ENCODE peak calls at places on chromosomes 1 and 21, in ten cellular contexts. L, Y, B, T, I, J, R, U, V and X are unnamed samples.

GRCh38 chr1:25486602-25487001 is 55.9 kb downstream of the MACO1 start:
- DNase-seq in L (no peak), I (no peak), T (no peak), U (no peak), R (no peak), B (no peak), V (peak; percentile 48), J (no peak), Y (no peak), X (no peak)

GRCh38 chr1:56709269-56709880 is 64.3 kb downstream of the PRKAA2 start:
- DNase-seq in Y (no peak), L (no peak), B (peak; percentile 72), V (peak; percentile 67), R (no peak), U (no peak), T (peak; percentile 4), I (peak; percentile 70), J (peak; percentile 39), X (peak; percentile 51)

GRCh38 chr1:150566589-150567340 is 12.6 kb downstream of the MCL1 start:
- DNase-seq in Y (no peak), T (no peak), U (no peak), J (no peak), V (no peak), R (no peak), B (peak; percentile 31), I (no peak), L (peak; percentile 40), X (no peak)

GRCh38 chr21:32387151-32387550 is 5.7 kb downstream of the URB1 start:
- DNase-seq in L (no peak), V (no peak), J (no peak), I (no peak), T (no peak), Y (no peak), B (no peak), U (no peak), R (no peak), X (no peak)

GRCh38 chr1:217091601-217092000 is 368.4 kb upstream of the ESRRG start:
- DNase-seq in V (no peak), J (no peak), I (no peak), Y (no peak), T (no peak), U (no peak), L (no peak), R (no peak), B (no peak), X (no peak)

GRCh38 chr1:59318271-59318865 is 21.5 kb downstream of the FGGY start:
- DNase-seq in J (no peak), Y (no peak), U (peak; percentile 22), R (no peak), L (no peak), T (no peak), I (peak; percentile 25), V (peak; percentile 70), B (no peak), X (no peak)

GRCh38 chr1:233242827-233243483 is 52.6 kb downstream of the PCNX2 start:
- DNase-seq in R (no peak), Y (no peak), T (no peak), J (no peak), B (no peak), I (no peak), U (no peak), V (peak; percentile 13), L (no peak), X (no peak)

GRCh38 chr1:156359973-156360372 is 9.0 kb upstream of the RHBG start:
- DNase-seq in B (peak; percentile 25), Y (no peak), L (no peak), R (no peak), U (no peak), I (peak; percentile 15), J (no peak), V (peak; percentile 59), T (no peak), X (no peak)

GRCh38 chr1:152823291-152823690 is 4.0 kb upstream of the LCE1A start:
- DNase-seq in I (no peak), L (no peak), Y (no peak), V (no peak), B (no peak), J (no peak), U (no peak), R (no peak), T (no peak), X (no peak)
- H3K4me3 ChIP-seq in I (no peak overlapping the region), L (no peak overlapping the region), Y (no peak overlapping the region), V (no peak overlapping the region), B (no peak overlapping the region), J (no peak overlapping the region), U (no peak overlapping the region), R (no peak overlapping the region), T (no peak overlapping the region), X (no peak overlapping the region)

GRCh38 chr1:203476223-203476622 is 617 bp downstream of the PRELP start:
- DNase-seq in T (no peak), J (no peak), U (no peak), L (no peak), B (no peak), V (no peak), R (no peak), I (no peak), Y (no peak), X (no peak)

GRCh38 chr1:203473281-203473680 is 2.3 kb upstream of the PRELP start:
- DNase-seq in V (no peak), R (no peak), B (no peak), T (no peak), U (no peak), I (no peak), Y (no peak), J (no peak), L (peak; percentile 3), X (no peak)

GRCh38 chr1:203473781-203474305 is 1.8 kb upstream of the PRELP start:
- DNase-seq in J (no peak), T (no peak), Y (no peak), V (no peak), R (no peak), I (no peak), L (peak; percentile 22), U (no peak), B (no peak), X (no peak)

GRCh38 chr1:203477748-203478147 is 2.1 kb downstream of the PRELP start:
- DNase-seq in U (no peak), B (no peak), I (no peak), Y (no peak), T (no peak), R (no peak), L (no peak), J (no peak), V (no peak), X (no peak)

DNA sequence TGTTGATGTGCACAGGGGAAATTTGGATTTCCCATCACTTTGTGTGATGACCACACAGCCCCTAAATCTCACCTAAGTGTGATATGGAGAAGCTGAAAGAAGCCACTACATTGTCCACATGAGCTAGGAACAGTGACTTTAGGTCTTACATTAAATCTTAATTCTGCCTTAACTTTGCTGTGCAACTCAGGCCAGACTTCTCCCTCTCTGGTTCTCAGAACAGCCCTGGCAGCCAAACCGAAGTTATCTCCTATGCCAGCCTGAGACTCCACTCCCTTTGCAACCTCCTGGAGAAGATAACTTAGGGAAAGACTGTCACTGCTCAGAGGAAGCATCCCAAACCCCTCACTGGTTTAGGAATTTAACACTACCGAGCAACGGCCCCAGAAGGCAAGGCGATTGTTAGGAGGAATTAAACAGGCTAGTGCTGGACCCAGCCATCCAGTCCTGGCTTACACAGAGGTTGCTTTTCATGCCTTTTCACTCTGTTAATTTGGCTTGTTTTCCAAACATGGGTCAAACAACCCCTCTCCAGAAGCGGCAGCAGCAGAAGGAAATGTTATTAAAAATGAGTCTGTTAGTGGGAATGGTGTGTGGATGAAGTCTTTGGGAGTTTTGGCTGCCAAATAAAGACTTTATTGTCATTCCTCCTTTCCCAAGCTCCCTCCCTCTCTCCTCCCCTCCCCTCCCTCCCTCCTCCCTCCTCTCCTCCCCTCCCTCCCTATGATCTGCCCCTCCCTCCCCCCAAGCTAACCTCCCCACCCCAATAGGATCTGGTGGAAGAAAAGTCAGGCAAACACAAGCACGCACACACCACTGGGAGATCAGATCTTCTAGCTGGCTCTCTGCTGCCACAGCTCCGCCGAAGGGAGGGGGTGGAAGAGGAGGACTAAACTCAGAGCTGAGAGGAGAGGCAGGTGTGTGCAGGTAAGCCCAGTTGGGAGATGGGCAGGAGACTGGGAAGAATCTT is at the start of gene PRELP:
- DNase-seq in R (no peak), I (no peak), Y (no peak), V (peak; percentile 72), T (no peak), L (no peak), B (no peak), U (peak; percentile 36), J (no peak), X (no peak)
- TF ChIP-seq CTCF in R (no peak), I (no peak), Y (no peak), V (peak; percentile 34), T (no peak), L (no peak), B (no peak), U (no peak), J (peak; percentile 4), X (peak; percentile 6)

DNA sequence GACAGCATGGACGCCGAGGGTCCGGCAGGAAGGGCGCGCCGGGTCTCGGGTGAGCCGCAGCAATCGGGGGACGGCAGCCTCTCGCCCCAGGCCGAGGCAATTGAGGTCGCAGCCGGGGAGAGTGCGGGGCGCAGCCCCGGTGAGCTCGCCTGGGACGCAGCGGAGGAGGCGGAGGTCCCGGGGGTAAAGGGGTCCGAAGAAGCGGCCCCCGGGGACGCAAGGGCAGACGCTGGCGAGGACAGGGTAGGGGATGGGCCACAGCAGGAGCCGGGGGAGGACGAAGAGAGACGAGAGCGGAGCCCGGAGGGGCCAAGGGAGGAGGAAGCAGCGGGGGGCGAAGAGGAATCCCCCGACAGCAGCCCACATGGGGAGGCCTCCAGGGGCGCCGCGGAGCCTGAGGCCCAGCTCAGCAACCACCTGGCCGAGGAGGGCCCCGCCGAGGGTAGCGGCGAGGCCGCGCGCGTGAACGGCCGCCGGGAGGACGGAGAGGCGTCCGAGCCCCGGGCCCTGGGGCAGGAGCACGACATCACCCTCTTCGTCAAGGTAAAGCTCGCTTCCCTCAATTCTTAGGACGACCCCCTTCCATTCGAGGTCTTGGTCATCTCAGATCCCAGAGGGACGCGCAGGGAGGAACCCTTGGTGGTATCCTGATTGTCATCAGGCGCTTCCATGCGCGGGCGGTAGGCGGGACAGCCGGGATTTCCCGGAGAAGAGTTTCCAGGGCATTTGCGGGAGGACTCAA is 1.6 kb downstream of the CLIC6 start:
- DNase-seq in I (no peak), J (no peak), L (peak; percentile 72), B (no peak), Y (no peak), V (no peak), T (peak; percentile 64), U (no peak), R (peak; percentile 38), X (no peak)
- H3K4me3 ChIP-seq in I (peak overlapping the region; percentile 8), J (peak overlapping the region; percentile 35), L (peak overlapping the region; percentile 52), B (no peak overlapping the region), Y (peak overlapping the region; percentile 40), V (no peak overlapping the region), T (peak overlapping the region; percentile 86), U (peak overlapping the region; percentile 50), R (peak overlapping the region; percentile 57), X (no peak overlapping the region)

GRCh38 chr1:147603986-147604385 is 62.7 kb downstream of the BCL9 start:
- DNase-seq in R (no peak), L (no peak), V (no peak), J (no peak), U (no peak), T (no peak), I (no peak), Y (no peak), B (no peak), X (no peak)

GRCh38 chr1:147598631-147599361 is 57.5 kb downstream of the BCL9 start:
- DNase-seq in R (peak; percentile 47), T (no peak), V (no peak), I (peak; percentile 25), B (no peak), Y (no peak), U (peak; percentile 54), J (peak; percentile 10), L (no peak), X (no peak)

GRCh38 chr1:147600119-147601111 is 59.1 kb downstream of the BCL9 start:
- DNase-seq in R (no peak), B (peak; percentile 31), U (no peak), Y (no peak), T (no peak), V (peak; percentile 25), J (peak; percentile 13), L (no peak), I (peak; percentile 24), X (no peak)

GRCh38 chr1:147597010-147597409 is 55.7 kb downstream of the BCL9 start:
- DNase-seq in I (no peak), L (no peak), B (no peak), V (no peak), R (no peak), J (no peak), T (no peak), Y (no peak), U (no peak), X (no peak)

DNA sequence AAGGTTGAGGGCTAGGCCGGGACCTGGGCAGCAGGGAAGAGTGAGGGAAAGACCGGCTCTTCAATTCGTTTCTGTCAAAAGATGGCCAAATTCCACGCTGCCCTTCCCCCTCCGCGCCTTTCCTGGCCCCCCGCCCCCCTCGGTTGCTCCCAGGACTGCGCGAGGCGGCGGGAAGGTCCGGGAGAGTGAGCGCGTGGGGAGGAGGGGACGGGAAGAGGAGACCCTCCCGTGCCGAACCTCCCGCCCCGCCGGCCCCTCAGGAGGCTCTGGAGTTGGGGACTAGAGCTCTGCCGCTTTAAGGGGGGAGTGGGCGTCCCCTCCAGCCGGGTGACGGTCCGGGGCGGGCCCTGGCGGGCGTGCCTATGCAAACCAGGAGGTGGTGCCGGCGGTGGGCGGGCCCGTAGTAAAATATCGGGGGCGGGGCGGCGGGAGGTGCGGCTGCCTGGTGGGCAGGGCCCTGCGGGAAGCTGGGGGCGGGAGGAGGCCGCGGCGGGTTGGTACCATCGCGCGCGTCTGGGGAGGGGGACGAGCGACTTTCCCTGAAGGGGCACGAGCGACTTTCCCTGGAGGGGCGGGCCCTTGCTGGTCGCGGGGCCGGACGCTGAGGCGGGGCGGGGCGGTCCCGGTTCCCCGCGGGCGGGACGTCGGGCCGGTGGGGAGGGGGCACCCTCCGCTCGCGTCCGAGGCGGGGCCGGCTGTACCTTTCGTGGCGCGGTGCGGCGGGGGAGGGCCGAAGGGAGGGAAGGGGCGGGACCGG is 58.2 kb downstream of the BCL9 start:
- DNase-seq in T (peak; percentile 93), R (peak; percentile 97), V (peak; percentile 95), I (peak; percentile 98), J (peak; percentile 94), L (peak; percentile 99), Y (peak; percentile 98), B (peak; percentile 98), U (peak; percentile 99), X (peak; percentile 82)
- TF ChIP-seq CTCF in T (no peak), R (no peak), V (no peak), I (no peak), J (no peak), L (no peak), Y (no peak), B (no peak), U (no peak), X (no peak)